ENCODE peak calls at places on chromosomes 4 and X, in four cellular contexts. B is lower lobe of right lung, P is IMR-90, F is right lobe of liver. A is an unnamed sample.
A peak's percentile ranks its signal among the peaks of the same experiment; 100 is the strongest.

GRCh38 chr4:80918004-80918403 is 112.5 kb upstream of the BMP3 start:
- DNase-seq in B (no peak), P (peak; percentile 52), F (no peak), A (no peak)

GRCh38 chr4:184288451-184289178 is 70.9 kb upstream of the ENPP6 start:
- DNase-seq in B (no peak), P (no peak), F (no peak), A (no peak)

GRCh38 chr4:178976861-178977260 is 1534.6 kb upstream of the AGA start:
- DNase-seq in B (no peak), P (no peak), F (no peak), A (no peak)

GRCh38 chrX:100663651-100664050 is 19.7 kb downstream of the SRPX2 start:
- DNase-seq in B (no peak), P (no peak), F (no peak), A (no peak)

GRCh38 chrX:103063191-103063845 is 653 bp downstream of the BEX1 start:
- DNase-seq in B (no peak), P (peak; percentile 12), F (no peak), A (no peak)

GRCh38 chr4:11543710-11544109 is 115.0 kb upstream of the HS3ST1 start:
- DNase-seq in B (no peak), P (peak; percentile 83), F (no peak), A (no peak)

GRCh38 chr4:184265566-184266351 is 48.1 kb upstream of the ENPP6 start:
- DNase-seq in B (no peak), P (peak; percentile 61), F (no peak), A (no peak)

GRCh38 chr4:4572821-4573220 is 31.0 kb upstream of the STX18 start:
- DNase-seq in B (no peak), P (peak; percentile 47), F (no peak), A (no peak)

GRCh38 chrX:8484360-8484759 is 19.7 kb downstream of the VCX3B start:
- DNase-seq in B (no peak), P (no peak), F (no peak), A (no peak)

GRCh38 chr4:123986268-123986798 is 589.7 kb downstream of the SPRY1 start:
- DNase-seq in B (no peak), P (peak; percentile 92), F (no peak), A (no peak)

GRCh38 chrX:57156397-57157049 is 19.3 kb upstream of the SPIN2A start:
- DNase-seq in B (no peak), P (peak; percentile 40), F (peak; percentile 53), A (no peak)

GRCh38 chr4:142408003-142408441 is 438.1 kb downstream of the INPP4B start:
- DNase-seq in B (no peak), P (no peak), F (no peak), A (no peak)

GRCh38 chr4:155903453-155903852 is at the start of gene TDO2:
- DNase-seq in B (no peak), P (no peak), F (peak; percentile 76), A (no peak)

GRCh38 chrX:135543924-135544323 is 23.5 kb downstream of the INTS6L start:
- DNase-seq in B (no peak), P (no peak), F (no peak), A (no peak)

GRCh38 chrX:30301203-30301602 is 8.0 kb downstream of the NR0B1 start:
- DNase-seq in B (no peak), P (no peak), F (no peak), A (no peak)

GRCh38 chr4:48011722-48012121 is 4.8 kb downstream of the CNGA1 start:
- DNase-seq in B (no peak), P (no peak), F (no peak), A (no peak)

GRCh38 chrX:8672176-8672575 is 59.8 kb downstream of the ANOS1 start:
- DNase-seq in B (no peak), P (no peak), F (no peak), A (no peak)

GRCh38 chrX:124388562-124388961 is 42.2 kb downstream of the SH2D1A start:
- DNase-seq in B (peak; percentile 42), P (peak; percentile 49), F (no peak), A (no peak)

GRCh38 chr4:82688091-82688815 is 110.3 kb downstream of the SCD5 start:
- DNase-seq in B (no peak), P (no peak), F (no peak), A (no peak)

GRCh38 chr4:38715076-38715475 is 51.1 kb downstream of the KLF3 start:
- DNase-seq in B (no peak), P (no peak), F (no peak), A (no peak)

GRCh38 chr4:1928356-1929235 is 57.4 kb downstream of the NSD2 start:
- DNase-seq in B (no peak), P (peak; percentile 27), F (no peak), A (no peak)

GRCh38 chrX:148441387-148441786 is 59.0 kb upstream of the AFF2 start:
- DNase-seq in B (no peak), P (no peak), F (no peak), A (no peak)

GRCh38 chr4:127783026-127783769 is 1.1 kb downstream of the HSPA4L start:
- DNase-seq in B (peak; percentile 67), P (peak; percentile 65), F (peak; percentile 87), A (peak; percentile 45)

GRCh38 chr4:25397305-25397704 is 20.2 kb downstream of the ANAPC4 start:
- DNase-seq in B (no peak), P (no peak), F (no peak), A (no peak)

DNA sequence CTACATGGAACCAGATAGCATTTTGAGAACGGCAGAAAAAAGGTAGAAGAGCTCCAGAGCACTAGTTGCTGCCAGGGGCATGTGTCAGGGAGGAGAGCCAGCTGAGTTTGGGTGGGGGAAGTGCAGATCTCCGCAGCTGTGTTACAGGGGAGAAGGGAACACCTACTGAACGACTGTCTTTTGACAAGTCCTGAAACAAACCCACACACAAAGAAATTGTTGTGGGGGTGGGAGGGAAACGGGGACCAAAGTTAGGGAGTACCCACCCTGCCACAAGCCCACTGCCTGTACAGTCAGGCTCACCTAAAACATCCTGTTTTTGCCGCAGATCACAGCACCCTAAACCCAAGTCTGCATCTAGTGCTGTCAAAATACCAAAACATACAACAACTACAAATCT is 55.5 kb downstream of the LEF1 start:
- DNase-seq in B (no peak), P (no peak), F (no peak), A (no peak)
- H3K4me1 ChIP-seq in B (no peaks in the 10 kb centered on the region), P (no peaks in the 10 kb centered on the region), F (no peaks in the 10 kb centered on the region), A (no peaks in the 10 kb centered on the region)

GRCh38 chrX:63471004-63471403 is 119.9 kb upstream of the SPIN4 start:
- DNase-seq in B (no peak), P (no peak), F (no peak), A (no peak)

GRCh38 chrX:63470506-63470905 is 119.4 kb upstream of the SPIN4 start:
- DNase-seq in B (no peak), P (no peak), F (no peak), A (no peak)

DNA sequence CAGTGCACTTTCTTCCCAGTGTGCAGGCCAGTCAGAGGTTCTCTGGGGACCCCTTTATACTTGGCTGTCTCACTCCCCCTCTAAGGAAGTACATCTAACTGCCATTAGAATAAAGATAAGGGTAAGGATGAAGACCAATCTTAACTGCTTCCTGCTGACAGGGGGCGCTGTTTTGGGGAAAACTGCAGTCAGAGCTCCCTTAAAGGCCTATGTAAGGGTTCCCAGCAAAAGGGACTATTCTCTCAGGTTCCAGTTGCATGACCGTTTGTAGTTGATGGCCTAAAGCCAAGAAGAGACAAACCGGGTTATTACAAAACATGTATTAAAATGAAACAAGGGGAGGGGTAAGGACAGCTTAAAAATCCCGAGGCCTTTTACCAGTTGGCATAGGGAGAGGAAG is 115.6 kb upstream of the SPIN4 start:
- DNase-seq in B (no peak), P (no peak), F (no peak), A (no peak)
- H3K9me3 ChIP-seq in B (peaks cover 7% of the 10 kb centered on the region), P (peaks cover 1% of the 10 kb centered on the region), F (no peaks in the 10 kb centered on the region), A (no peaks in the 10 kb centered on the region)

GRCh38 chr4:6107886-6108285 is 89.7 kb upstream of the C4orf50 start:
- DNase-seq in B (no peak), P (no peak), F (no peak), A (no peak)

GRCh38 chr4:6110681-6111353 is 89.5 kb downstream of the JAKMIP1 start:
- DNase-seq in B (no peak), P (no peak), F (no peak), A (no peak)

GRCh38 chr4:6112606-6113290 is 87.6 kb downstream of the JAKMIP1 start:
- DNase-seq in B (no peak), P (no peak), F (no peak), A (no peak)

GRCh38 chr4:6111354-6111930 is 88.9 kb downstream of the JAKMIP1 start:
- DNase-seq in B (no peak), P (no peak), F (no peak), A (no peak)

DNA sequence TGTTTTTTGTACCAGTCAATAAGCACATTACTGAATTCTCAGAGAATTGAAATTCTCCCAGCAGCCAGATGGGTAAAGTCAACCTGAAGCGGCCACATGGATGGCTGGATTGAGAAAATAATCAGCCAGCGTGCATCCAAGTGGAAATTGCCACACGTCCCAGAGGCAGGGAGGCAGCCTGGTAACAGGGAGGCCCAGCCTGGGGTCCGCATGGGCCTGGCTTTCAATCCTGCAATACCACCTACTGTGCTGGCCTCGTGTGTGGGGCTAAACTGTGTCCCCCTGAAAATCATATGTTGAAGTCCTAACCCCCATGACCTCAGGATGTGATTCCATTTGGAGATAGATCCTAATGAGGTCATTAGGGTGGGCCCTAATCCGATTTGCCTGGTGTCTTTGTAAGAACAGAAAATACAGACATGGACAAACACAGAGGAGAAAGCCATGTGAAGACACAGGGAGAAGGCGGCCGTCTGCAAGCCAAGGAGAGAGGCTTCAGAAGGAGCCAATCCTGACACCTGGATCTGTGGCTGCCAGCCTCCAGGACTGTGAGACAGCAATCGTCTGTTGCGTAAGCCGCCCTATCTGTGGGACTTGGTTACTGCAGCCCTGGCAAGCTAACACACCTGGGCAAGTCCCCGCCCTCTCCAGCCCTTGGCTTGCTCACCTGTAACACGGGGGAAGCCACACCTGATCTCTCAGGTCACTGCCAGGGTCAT is 90.3 kb downstream of the JAKMIP1 start:
- DNase-seq in B (no peak), P (no peak), F (no peak), A (no peak)
- TF ChIP-seq CTCF in B (peak; percentile 26), P (no peak), F (no peak), A (no peak)

GRCh38 chr4:40481977-40482376 is 146.8 kb downstream of the CHRNA9 start:
- DNase-seq in B (no peak), P (no peak), F (no peak), A (no peak)

GRCh38 chr4:40482985-40483647 is 146.5 kb downstream of the RBM47 start:
- DNase-seq in B (no peak), P (no peak), F (no peak), A (no peak)

GRCh38 chr4:40480291-40480690 is 145.2 kb downstream of the CHRNA9 start:
- DNase-seq in B (no peak), P (no peak), F (no peak), A (no peak)

GRCh38 chr4:40478215-40478614 is 143.1 kb downstream of the CHRNA9 start:
- DNase-seq in B (no peak), P (no peak), F (no peak), A (no peak)

DNA sequence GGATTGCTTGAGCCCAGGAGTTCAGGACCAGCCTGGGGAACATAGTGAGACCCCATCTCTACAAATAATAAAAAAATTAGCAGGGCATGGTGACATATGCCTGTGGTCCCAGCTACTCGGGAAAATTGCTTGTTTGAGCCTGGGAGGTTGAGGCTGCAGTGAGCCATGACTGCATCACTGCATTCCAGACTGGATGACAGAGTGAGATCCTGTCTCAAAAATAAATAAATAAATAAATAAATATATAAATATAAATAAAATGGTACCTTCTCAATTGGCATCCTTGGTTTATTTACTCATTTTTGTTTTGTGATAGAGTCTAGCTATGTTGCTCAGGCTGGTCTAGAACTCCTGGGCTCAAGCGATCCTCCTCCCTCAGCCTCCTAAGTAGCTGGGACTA is 144.2 kb downstream of the CHRNA9 start:
- DNase-seq in B (no peak), P (no peak), F (no peak), A (no peak)
- H3K4me1 ChIP-seq in B (peaks cover 22% of the 10 kb centered on the region), P (no peaks in the 10 kb centered on the region), F (no peaks in the 10 kb centered on the region), A (no peaks in the 10 kb centered on the region)